ENCODE peak calls at places on chromosome 6, in four cellular contexts. L, B, H and J are unnamed samples.

GRCh38 chr6:136547336-136547735 is 2.9 kb downstream of the MAP7 start:
- DNase-seq in L (no peak), B (peak; percentile 60), H (no peak), J (no peak)

GRCh38 chr6:50362706-50363105 is 313.0 kb upstream of the DEFB112 start:
- DNase-seq in L (no peak), B (no peak), H (no peak), J (no peak)

GRCh38 chr6:166330612-166331011 is 11.7 kb downstream of the SFT2D1 start:
- DNase-seq in L (peak; percentile 67), B (peak; percentile 47), H (no peak), J (no peak)

GRCh38 chr6:143150291-143150690 is 89.6 kb downstream of the AIG1 start:
- DNase-seq in L (no peak), B (no peak), H (no peak), J (no peak)

GRCh38 chr6:160115421-160115820 is 6.2 kb upstream of the SLC22A1 start:
- DNase-seq in L (no peak), B (no peak), H (no peak), J (no peak)

GRCh38 chr6:108027054-108027453 is 47.5 kb downstream of the OSTM1 start:
- DNase-seq in L (no peak), B (no peak), H (no peak), J (peak; percentile 16)

GRCh38 chr6:165227644-165228329 is 81.6 kb downstream of the C6orf118 start:
- DNase-seq in L (no peak), B (peak; percentile 84), H (no peak), J (no peak)

GRCh38 chr6:170172825-170173231 is 118.0 kb downstream of the DLL1 start:
- DNase-seq in L (no peak), B (no peak), H (peak; percentile 43), J (no peak)

GRCh38 chr6:3959385-3959784 is 110.2 kb downstream of the FAM50B start:
- DNase-seq in L (no peak), B (no peak), H (no peak), J (no peak)

GRCh38 chr6:27617046-27617687 is 144.3 kb upstream of the ZNF184 start:
- DNase-seq in L (no peak), B (peak; percentile 42), H (no peak), J (no peak)

GRCh38 chr6:75349262-75349984 is 64.8 kb upstream of the TMEM30A start:
- DNase-seq in L (no peak), B (peak; percentile 59), H (no peak), J (no peak)

GRCh38 chr6:15770347-15771143 is 107.7 kb upstream of the DTNBP1 start:
- DNase-seq in L (no peak), B (peak; percentile 44), H (no peak), J (no peak)

GRCh38 chr6:28777147-28777461 is 146.7 kb downstream of the TRIM27 start:
- DNase-seq in L (no peak), B (no peak), H (no peak), J (no peak)

GRCh38 chr6:41174610-41175009 is 11.7 kb upstream of the TREM2 start:
- DNase-seq in L (no peak), B (no peak), H (no peak), J (no peak)

GRCh38 chr6:107401573-107401972 is 57.8 kb downstream of the PDSS2 start:
- DNase-seq in L (no peak), B (no peak), H (no peak), J (no peak)

GRCh38 chr6:87939776-87940175 is 107.9 kb upstream of the SPACA1 start:
- DNase-seq in L (no peak), B (no peak), H (no peak), J (no peak)

GRCh38 chr6:159762681-159763293 is 942 bp downstream of the ACAT2 start:
- DNase-seq in L (no peak), B (no peak), H (no peak), J (no peak)

GRCh38 chr6:106181664-106182418 is 95.7 kb downstream of the PRDM1 start:
- DNase-seq in L (no peak), B (peak; percentile 34), H (no peak), J (no peak)

GRCh38 chr6:109471105-109471810 is 11.8 kb downstream of the ZBTB24 start:
- DNase-seq in L (no peak), B (no peak), H (no peak), J (no peak)

GRCh38 chr6:126947070-126947469 is 171.4 kb upstream of the RSPO3 start:
- DNase-seq in L (no peak), B (no peak), H (no peak), J (no peak)

GRCh38 chr6:35248300-35248699 is 11.2 kb upstream of the ZNF76 start:
- DNase-seq in L (no peak), B (no peak), H (no peak), J (no peak)

GRCh38 chr6:155787168-155787567 is 331.5 kb upstream of the NOX3 start:
- DNase-seq in L (no peak), B (no peak), H (no peak), J (no peak)

GRCh38 chr6:94026575-94026974 is 607.2 kb upstream of the EPHA7 start:
- DNase-seq in L (no peak), B (no peak), H (no peak), J (no peak)

GRCh38 chr6:32406857-32407256 is at the start of gene BTNL2:
- DNase-seq in L (no peak), B (no peak), H (no peak), J (no peak)

GRCh38 chr6:3427740-3428085 is 29.1 kb downstream of the SLC22A23 start:
- DNase-seq in L (no peak), B (no peak), H (no peak), J (no peak)

GRCh38 chr6:138550346-138550767 is 51.1 kb upstream of the NHSL1 start:
- DNase-seq in L (no peak), B (no peak), H (no peak), J (no peak)

GRCh38 chr6:37077459-37078296 is 72.2 kb downstream of the FGD2 start:
- DNase-seq in L (peak; percentile 40), B (peak; percentile 98), H (peak; percentile 82), J (no peak)

GRCh38 chr6:68994561-68994960 is 359.5 kb downstream of the ADGRB3 start:
- DNase-seq in L (no peak), B (no peak), H (no peak), J (no peak)

GRCh38 chr6:11869656-11870340 is 91.2 kb upstream of the ADTRP start:
- DNase-seq in L (no peak), B (peak; percentile 84), H (no peak), J (no peak)